ENCODE peak calls at places on chromosomes 4 and X, in four cellular contexts. W is foreskin fibroblast, O is foreskin keratinocyte, D is astrocyte of the spinal cord. F is an unnamed sample.

GRCh38 chr4:76831475-76832390 is 66.2 kb downstream of the SOWAHB start:
- DNase-seq in W (peak; percentile 13), O (peak; percentile 33), D (peak; percentile 33), F (no peak)

GRCh38 chrX:131277543-131278115 is 11.5 kb downstream of the IGSF1 start:
- DNase-seq in W (no peak), O (no peak), D (no peak), F (no peak)

GRCh38 chr4:10762541-10762940 is 78.0 kb upstream of the CLNK start:
- DNase-seq in W (peak; percentile 82), O (peak; percentile 29), D (peak; percentile 97), F (peak; percentile 65)

GRCh38 chrX:54134269-54134668 is 48.8 kb downstream of the FAM120C start:
- DNase-seq in W (no peak), O (no peak), D (no peak), F (no peak)

GRCh38 chr4:23163649-23164436 is 471.1 kb downstream of the GBA3 start:
- DNase-seq in W (peak; percentile 6), O (peak; percentile 61), D (peak; percentile 37), F (no peak)

GRCh38 chr4:65670331-65671031 is at the start of gene EPHA5:
- DNase-seq in W (peak; percentile 11), O (peak; percentile 56), D (peak; percentile 96), F (no peak)

GRCh38 chr4:84719115-84719514 is 136.2 kb downstream of the CDS1 start:
- DNase-seq in W (no peak), O (no peak), D (no peak), F (no peak)

GRCh38 chr4:185232370-185232769 is 23.0 kb downstream of the SNX25 start:
- DNase-seq in W (peak; percentile 47), O (peak; percentile 24), D (no peak), F (peak; percentile 56)

GRCh38 chrX:1221296-1221845 is 8.9 kb upstream of the CRLF2 start:
- DNase-seq in W (no peak), O (no peak), D (no peak), F (no peak)

GRCh38 chr4:68079918-68080317 is 49.8 kb downstream of the TMPRSS11F start:
- DNase-seq in W (no peak), O (peak; percentile 55), D (no peak), F (no peak)

GRCh38 chrX:120408168-120408567 is 46.3 kb downstream of the ATP1B4 start:
- DNase-seq in W (no peak), O (no peak), D (no peak), F (no peak)

DNA sequence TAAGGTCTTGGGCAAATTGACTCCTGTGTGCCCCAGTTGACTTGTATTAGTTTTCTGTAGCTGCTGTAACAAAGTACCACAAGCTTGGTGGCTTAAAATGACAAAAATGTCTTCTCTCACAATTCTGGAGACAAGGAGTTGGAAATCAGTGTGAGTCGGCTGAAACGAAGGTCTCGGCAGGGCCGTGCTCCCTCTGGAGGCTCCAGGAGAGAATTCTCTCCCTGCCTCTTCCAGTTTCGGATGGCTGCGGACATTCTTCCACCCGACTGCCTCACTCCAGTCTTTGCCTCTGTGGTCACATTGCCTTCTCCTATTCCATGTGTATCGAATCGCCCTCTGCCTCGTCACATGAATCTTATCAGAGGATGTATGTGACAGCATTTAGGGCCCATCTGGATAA is 66.0 kb upstream of the PHOX2B start:
- DNase-seq in W (peak; percentile 66), O (no peak), D (peak; percentile 1), F (peak; percentile 4)
- TF ChIP-seq CTCF in W (peak; percentile 62), O (peak; percentile 56), D (peak; percentile 47), F (peak; percentile 66)

DNA sequence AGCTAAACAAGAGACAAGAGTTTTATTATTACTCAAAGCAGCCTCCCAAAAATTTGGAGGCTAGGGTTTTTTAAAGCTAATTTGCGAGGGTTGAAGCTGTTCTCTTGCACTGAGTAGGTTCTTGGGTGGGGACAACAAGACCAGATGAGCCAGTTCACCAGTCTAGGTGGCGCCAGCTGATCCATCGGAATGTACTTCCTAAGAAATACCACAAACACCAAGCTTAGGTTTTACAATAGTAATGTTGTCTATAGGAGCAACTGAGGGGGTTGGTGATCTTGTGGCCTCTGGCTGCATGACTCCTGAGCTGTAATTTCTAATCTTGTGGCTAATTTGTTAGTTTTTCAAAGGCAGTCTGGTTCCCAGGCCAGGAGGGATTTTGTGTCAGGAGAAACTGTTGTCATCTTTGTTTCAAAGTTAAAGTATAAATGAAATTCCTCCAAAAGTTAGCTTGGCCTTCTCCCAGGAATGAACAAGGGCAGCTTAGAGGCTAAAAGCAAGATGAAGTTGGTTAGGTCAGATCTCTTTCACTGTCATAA is 130.6 kb downstream of the SLC7A11 start:
- DNase-seq in W (peak; percentile 11), O (peak; percentile 58), D (peak; percentile 37), F (no peak)
- TF ChIP-seq CTCF in W (no peak), O (no peak), D (no peak), F (no peak)

GRCh38 chrX:72021975-72022374 is 109.7 kb downstream of the RTL5 start:
- DNase-seq in W (no peak), O (no peak), D (no peak), F (no peak)
- TF ChIP-seq CTCF in W (peak; percentile 44), O (peak; percentile 55), D (peak; percentile 61), F (peak; percentile 73)

GRCh38 chrX:87895421-87895820 is 377.8 kb downstream of the KLHL4 start:
- DNase-seq in W (no peak), O (no peak), D (no peak), F (no peak)

GRCh38 chrX:87896057-87896456 is 378.5 kb downstream of the KLHL4 start:
- DNase-seq in W (no peak), O (no peak), D (no peak), F (no peak)

GRCh38 chrX:87890437-87890836 is 372.8 kb downstream of the KLHL4 start:
- DNase-seq in W (no peak), O (no peak), D (no peak), F (no peak)
- TF ChIP-seq CTCF in W (no peak), O (no peak), D (no peak), F (no peak)

DNA sequence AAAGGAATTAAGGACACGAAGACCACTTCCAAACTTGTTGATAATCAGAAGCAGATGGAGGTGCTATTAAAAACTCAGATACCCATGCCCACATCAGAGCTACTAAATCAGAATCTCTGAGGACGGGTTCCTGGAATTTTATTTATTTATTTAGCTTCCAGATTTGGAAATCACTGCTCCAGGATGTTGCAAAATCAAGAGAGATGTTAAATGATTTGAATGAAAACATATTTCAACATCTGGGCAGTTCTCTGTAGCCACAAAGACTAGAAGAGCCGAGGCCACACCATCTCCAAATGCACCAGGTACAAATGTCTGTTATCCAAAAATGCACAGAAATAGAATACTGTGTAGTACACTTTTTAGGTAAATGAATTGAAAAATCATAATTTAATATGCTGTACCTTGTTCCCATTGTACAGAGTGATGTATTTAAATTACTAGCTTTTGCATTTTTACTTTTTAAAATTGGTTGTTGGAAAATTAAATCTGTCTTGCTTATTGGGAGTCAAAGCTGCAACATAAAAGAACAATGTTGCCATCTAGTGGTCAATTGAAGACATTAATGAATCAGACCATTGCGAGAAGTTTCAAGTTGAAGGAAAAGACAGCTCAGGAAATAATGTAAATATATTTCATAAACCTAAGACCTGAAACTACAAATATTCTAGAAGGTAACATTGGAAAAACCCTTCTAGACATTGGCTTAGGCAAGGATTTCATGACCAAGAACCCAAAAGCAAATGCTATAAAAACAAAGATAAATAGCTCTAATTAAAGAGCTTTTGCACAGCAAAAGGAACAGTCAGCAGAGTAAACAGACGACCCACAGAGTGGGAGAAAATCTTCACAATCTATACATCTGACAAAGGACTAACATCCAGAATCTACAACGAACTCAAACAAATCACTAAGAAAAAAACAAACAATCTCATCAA is 151.3 kb upstream of the TTC29 start:
- DNase-seq in W (peak; percentile 78), O (peak; percentile 41), D (peak; percentile 73), F (peak; percentile 50)
- TF ChIP-seq CTCF in W (peak; percentile 46), O (peak; percentile 76), D (peak; percentile 35), F (peak; percentile 91)

GRCh38 chr4:80033581-80033980 is 39.4 kb downstream of the ANTXR2 start:
- DNase-seq in W (no peak), O (no peak), D (no peak), F (no peak)
- TF ChIP-seq CTCF in W (no peak), O (no peak), D (no peak), F (peak; percentile 52)